ENCODE peak calls at places on chromosomes 7 and 10, in seven cellular contexts. C is NT2/D1, O is endothelial cell of umbilical vein, N is GM23248, F is A549, I is spleen, D is cardiac fibroblast. S is an unnamed sample.

GRCh38 chr7:48875300-48875916 is 48.9 kb upstream of the CDC14C start:
- DNase-seq in C (peak), F (no peak), O (no peak), I (no peak), N (peak), D (no peak), S (peak)

GRCh38 chr7:40726559-40726958 is 591.8 kb downstream of the SUGCT start:
- DNase-seq in I (no peak), D (no peak), F (no peak), N (no peak), O (no peak), C (no peak), S (no peak)

GRCh38 chr7:40761757-40762342 is 627.0 kb downstream of the SUGCT start:
- DNase-seq in D (peak), N (no peak), C (no peak), F (no peak), O (no peak), I (no peak), S (peak)

GRCh38 chr7:65967361-65968155 is 14.5 kb downstream of the GUSB start:
- DNase-seq in I (peak), C (no peak), O (no peak), D (no peak), N (no peak), F (no peak), S (no peak)

GRCh38 chr10:47299989-47300931 is at the start of gene GDF10:
- DNase-seq in N (peak), C (no peak), O (no peak), F (no peak), D (no peak), I (no peak), S (no peak)

GRCh38 chr10:84607044-84607443 is 278.7 kb downstream of the CCSER2 start:
- DNase-seq in I (no peak), N (no peak), O (no peak), D (no peak), C (no peak), F (no peak), S (no peak)

GRCh38 chr10:132136097-132136521 is 50.6 kb upstream of the DPYSL4 start:
- DNase-seq in D (no peak), F (no peak), O (no peak), I (peak), N (no peak), C (no peak), S (no peak)

GRCh38 chr10:36681751-36682633 is 443.4 kb upstream of the ANKRD30A start:
- DNase-seq in D (no peak), F (no peak), C (peak), I (no peak), N (no peak), O (no peak), S (peak)

GRCh38 chr10:9038146-9038714 is 983.7 kb downstream of the GATA3 start:
- DNase-seq in I (no peak), D (peak), F (no peak), N (peak), O (no peak), C (no peak), S (no peak)

GRCh38 chr10:123057968-123058367 is 49.2 kb downstream of the ACADSB start:
- DNase-seq in I (no peak), C (no peak), F (no peak), O (no peak), D (no peak), N (no peak), S (no peak)

GRCh38 chr7:4052126-4052525 is 630.0 kb upstream of the FOXK1 start:
- DNase-seq in F (no peak), N (no peak), C (no peak), O (no peak), I (no peak), D (no peak), S (no peak)

GRCh38 chr7:105748701-105749100 is 127.7 kb downstream of the ATXN7L1 start:
- DNase-seq in N (no peak), O (no peak), F (no peak), D (no peak), C (no peak), I (no peak), S (no peak)

GRCh38 chr10:43227911-43228782 is 38.7 kb downstream of the RASGEF1A start:
- DNase-seq in F (no peak), C (no peak), I (peak), N (no peak), D (no peak), O (no peak), S (no peak)

GRCh38 chr10:120209124-120209523 is 247.9 kb upstream of the PLPP4 start:
- DNase-seq in C (no peak), F (no peak), O (no peak), N (no peak), D (no peak), I (no peak), S (no peak)

GRCh38 chr7:80215734-80216133 is 81.1 kb downstream of the GNAI1 start:
- DNase-seq in N (no peak), C (no peak), F (no peak), I (no peak), O (no peak), D (no peak), S (no peak)

GRCh38 chr10:60422809-60423208 is 33.1 kb upstream of the ANK3 start:
- DNase-seq in O (no peak), F (no peak), N (no peak), D (no peak), C (no peak), I (no peak), S (no peak)

GRCh38 chr7:27248911-27249723 is 6.5 kb downstream of the EVX1 start:
- DNase-seq in N (peak), C (no peak), F (no peak), O (no peak), I (no peak), D (peak), S (no peak)

GRCh38 chr7:85041599-85042216 is 145.1 kb downstream of the SEMA3D start:
- DNase-seq in C (peak), I (peak), F (peak), D (peak), O (peak), N (peak), S (peak)

GRCh38 chr7:13540429-13540828 is 449.0 kb downstream of the ETV1 start:
- DNase-seq in C (no peak), N (peak), O (no peak), I (no peak), F (no peak), D (peak), S (peak)

GRCh38 chr10:126092806-126093205 is 196.4 kb downstream of the FANK1 start:
- DNase-seq in O (no peak), F (no peak), I (no peak), C (no peak), N (peak), D (peak), S (peak)

GRCh38 chr10:26946103-26946907 is 85.5 kb upstream of the ABI1 start:
- DNase-seq in D (no peak), C (no peak), F (no peak), O (no peak), I (peak), N (no peak), S (peak)

GRCh38 chr7:17939111-17939669 is 1.1 kb downstream of the SNX13 start:
- DNase-seq in N (peak), I (no peak), F (peak), D (peak), C (no peak), O (peak), S (peak)

GRCh38 chr7:158055726-158056510 is 531.7 kb downstream of the PTPRN2 start:
- DNase-seq in C (no peak), F (no peak), O (no peak), I (peak), D (no peak), N (no peak), S (no peak)

GRCh38 chr7:8303904-8304528 is 42.0 kb upstream of the ICA1 start:
- DNase-seq in F (peak), I (no peak), O (no peak), N (no peak), C (no peak), D (no peak), S (no peak)

GRCh38 chr7:19001854-19002253 is 115.6 kb downstream of the TWIST1 start:
- DNase-seq in I (no peak), D (peak), N (no peak), F (no peak), C (no peak), O (no peak), S (peak)

GRCh38 chr7:118324790-118325449 is 100.4 kb downstream of the ANKRD7 start:
- DNase-seq in N (no peak), F (no peak), D (no peak), I (no peak), O (no peak), C (no peak), S (no peak)

GRCh38 chr10:133239990-133240389 is 2.3 kb downstream of the VENTX start:
- DNase-seq in D (no peak), O (no peak), N (no peak), I (no peak), C (no peak), F (no peak), S (no peak)

GRCh38 chr7:115654384-115655181 is 376.0 kb downstream of the TFEC start:
- DNase-seq in N (peak), O (no peak), D (no peak), C (no peak), F (no peak), I (no peak), S (no peak)

GRCh38 chr10:124095096-124095495 is 1.7 kb upstream of the CHST15 start:
- DNase-seq in N (no peak), O (peak), C (no peak), F (no peak), I (no peak), D (no peak), S (no peak)

GRCh38 chr7:150421831-150422230 is 28.6 kb upstream of the GIMAP8 start:
- DNase-seq in O (no peak), F (no peak), D (no peak), I (no peak), C (no peak), N (no peak), S (no peak)

GRCh38 chr7:130940907-130941306 is 206.9 kb upstream of the KLF14 start:
- DNase-seq in O (no peak), I (peak), N (no peak), F (no peak), D (no peak), C (no peak), S (peak)

GRCh38 chr10:20614911-20615310 is 282.2 kb downstream of the NEBL start:
- DNase-seq in O (no peak), N (no peak), I (no peak), D (no peak), C (no peak), F (no peak), S (no peak)

GRCh38 chr10:20615395-20615794 is 281.7 kb downstream of the NEBL start:
- DNase-seq in O (no peak), D (no peak), I (no peak), N (no peak), F (no peak), C (no peak), S (no peak)

GRCh38 chr10:20618148-20618547 is 279.0 kb downstream of the NEBL start:
- DNase-seq in I (no peak), N (no peak), C (no peak), D (no peak), O (no peak), F (no peak), S (no peak)

GRCh38 chr10:20616056-20616671 is 280.9 kb downstream of the NEBL start:
- DNase-seq in O (no peak), D (no peak), F (no peak), C (no peak), I (no peak), N (no peak), S (no peak)

GRCh38 chr10:20616918-20617801 is 280.0 kb downstream of the NEBL start:
- DNase-seq in N (no peak), C (no peak), I (no peak), D (no peak), F (no peak), O (no peak), S (no peak)
- H3K4me3 ChIP-seq in N (no peak), C (no peak), I (no peak), D (no peak), F (no peak), O (no peak), S (no peak)

DNA sequence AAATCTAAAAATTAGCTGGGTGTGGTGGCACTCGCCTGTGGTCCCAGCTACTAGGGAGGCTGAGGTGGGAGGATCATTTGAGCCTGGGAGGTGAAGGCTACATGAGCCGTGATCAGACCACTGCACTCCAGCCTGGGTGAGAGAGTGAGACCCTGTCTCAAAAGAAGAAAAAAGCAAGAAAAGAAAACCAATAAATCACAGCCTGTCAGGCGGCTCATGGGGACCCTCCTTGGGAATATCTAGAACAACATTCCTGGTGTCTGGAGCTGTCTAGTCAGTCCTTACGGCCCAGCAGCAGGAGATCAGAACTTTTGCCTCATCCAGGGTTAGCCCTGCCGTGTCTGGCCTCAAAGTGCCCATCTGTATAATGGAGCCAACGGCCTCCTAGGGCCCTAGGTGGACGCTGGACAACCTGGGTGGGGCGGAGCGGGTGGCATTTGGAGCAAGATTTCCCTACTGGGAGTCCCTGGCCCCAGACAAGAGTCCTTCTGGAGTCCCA is 130.7 kb upstream of the TNRC18 start:
- DNase-seq in F (no peak), I (no peak), O (no peak), N (no peak), D (no peak), C (no peak), S (no peak)
- H3K4me3 ChIP-seq in F (peak), I (no peak), O (no peak), N (no peak), D (no peak), C (no peak), S (no peak)

DNA sequence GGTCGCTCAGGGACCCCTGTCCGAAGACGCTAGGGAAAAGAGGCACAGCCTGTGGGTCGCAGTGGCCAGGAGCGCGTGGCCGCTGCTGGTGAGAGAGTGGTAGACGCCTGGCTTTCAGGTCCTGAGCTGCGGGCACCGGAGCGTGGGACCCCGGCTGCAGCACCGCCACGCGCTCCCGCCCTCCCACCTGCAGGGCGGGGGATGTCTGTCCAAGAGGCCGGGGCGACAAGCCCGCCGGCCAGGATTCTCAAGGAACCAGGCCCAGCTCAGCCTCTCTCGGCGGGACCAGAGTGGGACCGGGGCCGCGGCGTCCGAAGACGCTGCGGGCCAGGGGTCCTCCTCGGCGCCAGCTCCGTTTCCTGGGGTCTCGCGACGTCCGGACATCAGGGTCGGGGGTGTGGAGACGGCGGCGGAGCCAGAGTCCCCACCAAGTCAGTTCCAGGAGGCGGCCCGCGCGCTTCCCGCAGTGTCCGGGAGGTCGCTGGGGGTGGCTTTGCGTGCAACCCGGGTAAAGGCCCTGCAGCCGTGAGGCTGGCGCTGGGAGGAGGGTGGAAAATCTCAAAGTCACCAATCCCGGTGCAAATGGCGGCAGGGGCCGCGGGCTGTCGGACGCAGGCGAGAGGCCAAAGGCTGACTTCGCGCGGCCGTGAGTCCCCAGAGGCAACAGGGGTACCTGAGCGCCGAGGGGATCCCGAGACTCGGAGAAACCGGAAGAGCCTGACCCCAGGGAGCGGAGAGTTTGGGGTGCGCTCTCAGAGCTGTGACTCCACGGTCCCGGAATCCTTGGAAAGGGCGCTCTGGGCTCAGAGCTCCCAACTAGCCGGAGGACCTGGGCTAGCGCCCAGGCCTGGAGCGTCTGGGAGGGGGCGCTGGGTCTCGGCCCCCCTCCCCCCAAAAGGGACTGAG is 5.4 kb downstream of the ZNF503 start:
- DNase-seq in D (peak), O (peak), C (no peak), I (no peak), N (peak), F (no peak), S (peak)
- H3K4me3 ChIP-seq in D (peak), O (peak), C (peak), I (peak), N (peak), F (no peak), S (peak)

GRCh38 chr7:50317697-50318640 is 13.5 kb downstream of the IKZF1 start:
- DNase-seq in C (no peak), F (no peak), O (no peak), D (no peak), I (peak), N (no peak), S (no peak)
- H3K4me3 ChIP-seq in C (no peak), F (no peak), O (no peak), D (no peak), I (no peak), N (no peak), S (no peak)

GRCh38 chr10:79072994-79073654 is 4.4 kb downstream of the ZMIZ1 start:
- DNase-seq in F (no peak), O (no peak), I (no peak), N (no peak), C (no peak), D (no peak), S (no peak)
- H3K4me3 ChIP-seq in F (no peak), O (no peak), I (no peak), N (peak), C (no peak), D (no peak), S (no peak)

GRCh38 chr10:3749597-3750351 is 35.2 kb downstream of the KLF6 start:
- DNase-seq in I (no peak), D (peak), C (no peak), O (no peak), N (peak), F (no peak), S (peak)
- H3K4me3 ChIP-seq in I (no peak), D (peak), C (no peak), O (no peak), N (peak), F (no peak), S (no peak)

DNA sequence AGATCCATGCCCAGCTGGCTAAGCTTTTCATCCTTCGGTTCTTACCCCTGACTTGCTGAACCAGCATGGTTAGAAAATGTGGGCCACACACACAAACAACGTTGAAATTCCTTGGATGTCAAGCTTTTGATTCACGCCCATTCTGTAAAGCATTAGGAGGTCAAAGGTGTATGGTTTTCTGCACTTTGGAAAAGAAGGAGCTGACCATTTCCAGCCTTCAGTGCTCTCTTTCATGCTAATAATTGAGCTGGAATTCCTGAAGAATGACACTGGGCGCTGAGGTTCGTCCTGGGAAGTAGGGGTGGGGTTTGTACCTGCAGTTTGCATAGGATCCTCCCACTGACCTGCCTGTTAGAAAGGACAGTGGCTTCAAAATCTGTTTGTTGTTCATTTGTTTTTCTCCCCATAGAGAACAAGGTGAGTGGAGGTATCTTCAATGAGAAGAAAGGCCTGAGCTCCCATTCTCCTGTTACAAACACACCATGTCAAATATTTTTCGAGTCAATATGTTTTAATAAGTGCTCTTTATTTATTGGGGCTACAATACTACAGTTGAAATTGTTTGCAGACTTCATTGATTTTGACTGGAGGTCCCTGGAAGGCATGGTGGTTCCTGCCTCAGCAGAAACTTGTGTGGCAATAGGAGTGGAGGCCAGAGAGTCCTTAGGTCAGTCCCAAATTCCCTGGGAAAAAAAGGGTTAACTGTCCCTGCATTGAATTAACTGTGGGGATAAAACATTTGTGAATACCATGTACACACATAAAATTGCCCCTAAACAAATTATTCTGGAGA is 22.9 kb downstream of the KLF6 start:
- DNase-seq in N (no peak), C (peak), I (no peak), F (no peak), O (no peak), D (no peak), S (no peak)
- H3K4me3 ChIP-seq in N (no peak), C (no peak), I (no peak), F (no peak), O (no peak), D (no peak), S (no peak)

S was measured in astrocyte of the spinal cord.